ENCODE peak calls at places on chromosomes 12 and 14, in ten cellular contexts. R is naive thymus-derived CD8-positive, alpha-beta T cell; I is keratinocyte; J is NCI-H82; W is CD8-positive, alpha-beta memory T cell; M is mammary epithelial cell; S is mucosa of gallbladder; D is H9; V is germinal center; T is A549. L is an unnamed sample.

GRCh38 chr12:69623970-69624369 is 13.3 kb upstream of the LRRC10 start:
- DNase-seq in S (no peak), R (no peak), M (no peak), T (no peak), J (no peak), V (no peak), D (no peak), W (no peak), I (no peak), L (no peak)

GRCh38 chr12:28507055-28507454 is 316.8 kb downstream of the CCDC91 start:
- DNase-seq in D (no peak), R (no peak), S (no peak), W (no peak), V (no peak), T (no peak), J (peak; percentile 72), M (no peak), I (no peak), L (no peak)

GRCh38 chr12:26119391-26119981 is 5.4 kb downstream of the BHLHE41 start:
- DNase-seq in S (no peak), T (peak; percentile 79), M (peak; percentile 68), R (no peak), V (no peak), W (no peak), D (no peak), I (no peak), J (peak; percentile 69), L (peak; percentile 54)

GRCh38 chr14:88005978-88006851 is 1.3 kb downstream of the GPR65 start:
- DNase-seq in S (peak; percentile 34), T (no peak), R (peak; percentile 79), I (no peak), W (peak; percentile 58), V (peak; percentile 38), D (no peak), M (no peak), J (no peak), L (no peak)

GRCh38 chr12:49903700-49904423 is at the start of gene FAIM2:
- DNase-seq in D (peak; percentile 62), S (peak; percentile 50), V (peak; percentile 35), M (no peak), W (no peak), R (peak; percentile 29), T (no peak), J (peak; percentile 79), I (no peak), L (no peak)

GRCh38 chr12:39145175-39145999 is 240.0 kb upstream of the CPNE8 start:
- DNase-seq in V (peak; percentile 6), S (peak; percentile 14), R (no peak), I (no peak), W (no peak), T (peak; percentile 77), J (no peak), M (peak; percentile 36), D (peak; percentile 83), L (no peak)

GRCh38 chr12:14950982-14951746 is 10.2 kb downstream of the ARHGDIB start:
- DNase-seq in I (peak; percentile 48), W (no peak), R (no peak), D (peak; percentile 70), S (peak; percentile 53), M (peak; percentile 74), V (no peak), T (no peak), J (no peak), L (peak; percentile 90)

GRCh38 chr14:104399432-104400155 is 180.0 kb upstream of the C14orf180 start:
- DNase-seq in R (no peak), I (no peak), J (no peak), D (peak; percentile 29), W (no peak), T (no peak), M (no peak), V (no peak), S (peak; percentile 8), L (no peak)

GRCh38 chr12:88924162-88924561 is 343.9 kb upstream of the KITLG start:
- DNase-seq in S (no peak), W (no peak), I (no peak), R (no peak), T (no peak), D (no peak), J (no peak), V (no peak), M (no peak), L (no peak)

GRCh38 chr12:113896194-113896593 is 69.9 kb downstream of the RBM19 start:
- DNase-seq in W (no peak), S (no peak), R (no peak), M (no peak), J (no peak), D (peak; percentile 95), I (no peak), T (no peak), V (no peak), L (no peak)

GRCh38 chr12:113271853-113272561 is 50.7 kb downstream of the TPCN1 start:
- DNase-seq in D (no peak), S (peak; percentile 71), T (no peak), M (peak; percentile 37), W (no peak), R (no peak), J (no peak), I (no peak), V (no peak), L (peak; percentile 71)

GRCh38 chr14:92529895-92530294 is 16.3 kb downstream of the RIN3 start:
- DNase-seq in V (no peak), I (no peak), W (no peak), D (no peak), J (no peak), R (no peak), T (no peak), S (no peak), M (no peak), L (no peak)

GRCh38 chr14:70563869-70564268 is 29.1 kb upstream of the ADAM20 start:
- DNase-seq in D (no peak), I (no peak), W (no peak), V (no peak), T (no peak), S (no peak), M (no peak), R (no peak), J (no peak), L (no peak)

GRCh38 chr14:67510121-67510520 is 21.6 kb upstream of the TMEM229B start:
- DNase-seq in J (no peak), W (no peak), T (no peak), I (no peak), M (no peak), S (no peak), D (no peak), R (no peak), V (no peak), L (peak; percentile 60)

GRCh38 chr14:101562659-101563351 is 1.5 kb downstream of the DIO3 start:
- DNase-seq in W (no peak), R (no peak), V (no peak), J (no peak), M (no peak), D (no peak), I (no peak), S (no peak), T (no peak), L (no peak)

GRCh38 chr14:59964251-59965007 is 44.5 kb downstream of the LRRC9 start:
- DNase-seq in S (no peak), T (no peak), V (no peak), I (no peak), J (no peak), M (no peak), D (no peak), R (peak; percentile 17), W (no peak), L (peak; percentile 20)

GRCh38 chr12:129830796-129831195 is 73.0 kb downstream of the TMEM132D start:
- DNase-seq in V (no peak), S (no peak), D (peak; percentile 67), M (no peak), J (no peak), R (no peak), I (no peak), T (no peak), W (no peak), L (no peak)

GRCh38 chr14:75053396-75054289 is 2.4 kb upstream of the MLH3 start:
- DNase-seq in V (no peak), T (no peak), J (no peak), D (no peak), S (no peak), R (no peak), M (peak; percentile 54), I (no peak), W (no peak), L (no peak)

GRCh38 chr14:103105580-103106168 is 11.1 kb downstream of the EXOC3L4 start:
- DNase-seq in T (no peak), J (peak; percentile 63), V (peak; percentile 73), M (no peak), R (no peak), D (no peak), I (no peak), W (no peak), S (no peak), L (no peak)

L was measured in bronchial epithelial cell.